ENCODE peak calls at places on chromosome 4, in five cellular contexts. J is M059J; C is hippocampal formation; Q is HS-5; R is activated CD8-positive, alpha-beta T cell treated with anti-CD3 and anti-CD28 coated beads for 36 hours. Y is an unnamed sample.

GRCh38 chr4:18636001-18636680 is 614.6 kb upstream of the LCORL start:
- DNase-seq in J (no peak), C (no peak), Q (no peak), R (no peak), Y (no peak)

GRCh38 chr4:156775803-156776202 is 195.8 kb downstream of the PDGFC start:
- DNase-seq in J (no peak), C (peak; percentile 24), Q (no peak), R (no peak), Y (no peak)

GRCh38 chr4:185867770-185868169 is 55.8 kb upstream of the SORBS2 start:
- DNase-seq in J (no peak), C (no peak), Q (no peak), R (no peak), Y (no peak)

GRCh38 chr4:148831945-148832344 is 389.7 kb upstream of the NR3C2 start:
- DNase-seq in J (peak; percentile 84), C (no peak), Q (peak; percentile 78), R (no peak), Y (peak; percentile 94)

GRCh38 chr4:48360966-48361470 is 19.7 kb downstream of the SLAIN2 start:
- DNase-seq in J (peak; percentile 13), C (no peak), Q (no peak), R (no peak), Y (no peak)

GRCh38 chr4:188107931-188108843 is 1.2 kb downstream of the TRIML2 start:
- DNase-seq in J (peak; percentile 66), C (no peak), Q (no peak), R (no peak), Y (peak; percentile 93)

GRCh38 chr4:80295841-80296240 is 29.4 kb downstream of the FGF5 start:
- DNase-seq in J (peak; percentile 12), C (no peak), Q (no peak), R (no peak), Y (no peak)

GRCh38 chr4:142846105-142846728 is at the start of gene INPP4B:
- DNase-seq in J (peak; percentile 67), C (no peak), Q (no peak), R (peak; percentile 58), Y (no peak)

GRCh38 chr4:127470290-127470809 is 162.4 kb upstream of the INTU start:
- DNase-seq in J (no peak), C (no peak), Q (no peak), R (no peak), Y (no peak)

GRCh38 chr4:41796545-41797210 is 48.2 kb upstream of the PHOX2B start:
- DNase-seq in J (no peak), C (no peak), Q (no peak), R (no peak), Y (no peak)

GRCh38 chr4:4267981-4268380 is 20.0 kb upstream of the TMEM128 start:
- DNase-seq in J (no peak), C (no peak), Q (no peak), R (no peak), Y (no peak)

GRCh38 chr4:148007789-148008188 is 275.9 kb downstream of the ARHGAP10 start:
- DNase-seq in J (peak; percentile 26), C (no peak), Q (no peak), R (no peak), Y (no peak)

GRCh38 chr4:48129307-48130014 is 4.6 kb downstream of the TXK start:
- DNase-seq in J (peak; percentile 7), C (no peak), Q (no peak), R (peak; percentile 84), Y (no peak)

GRCh38 chr4:89175611-89176010 is 64.3 kb downstream of the TIGD2 start:
- DNase-seq in J (no peak), C (no peak), Q (no peak), R (no peak), Y (no peak)

GRCh38 chr4:177051473-177052060 is 258.1 kb upstream of the NEIL3 start:
- DNase-seq in J (peak; percentile 21), C (no peak), Q (no peak), R (peak; percentile 45), Y (no peak)

GRCh38 chr4:675980-676870 is 1.9 kb downstream of the MYL5 start:
- DNase-seq in J (no peak), C (no peak), Q (no peak), R (peak; percentile 47), Y (no peak)

GRCh38 chr4:40486534-40486933 is 143.1 kb downstream of the RBM47 start:
- DNase-seq in J (peak; percentile 65), C (no peak), Q (no peak), R (no peak), Y (peak; percentile 66)

GRCh38 chr4:112119358-112119783 is 25.9 kb upstream of the FAM241A start:
- DNase-seq in J (no peak), C (no peak), Q (no peak), R (peak; percentile 40), Y (no peak)

GRCh38 chr4:8242782-8243556 is 26.6 kb upstream of the HTRA3 start:
- DNase-seq in J (no peak), C (no peak), Q (no peak), R (no peak), Y (no peak)

GRCh38 chr4:86359944-86360478 is at the start of gene MAPK10:
- DNase-seq in J (peak; percentile 88), C (peak; percentile 98), Q (no peak), R (peak; percentile 68), Y (peak; percentile 57)

GRCh38 chr4:94395541-94395940 is 52.9 kb upstream of the HPGDS start:
- DNase-seq in J (no peak), C (no peak), Q (no peak), R (no peak), Y (peak; percentile 20)

GRCh38 chr4:185912779-185913178 is 100.8 kb upstream of the SORBS2 start:
- DNase-seq in J (peak; percentile 32), C (no peak), Q (peak; percentile 11), R (no peak), Y (no peak)

GRCh38 chr4:139728840-139729239 is 63.2 kb downstream of the MGST2 start:
- DNase-seq in J (no peak), C (no peak), Q (no peak), R (no peak), Y (no peak)

GRCh38 chr4:51942108-51942832 is 77.9 kb downstream of the LRRC66 start:
- DNase-seq in J (peak; percentile 72), C (no peak), Q (no peak), R (no peak), Y (no peak)

GRCh38 chr4:11230888-11231287 is 197.8 kb downstream of the HS3ST1 start:
- DNase-seq in J (no peak), C (no peak), Q (no peak), R (no peak), Y (no peak)

GRCh38 chr4:98446499-98447375 is 185.6 kb downstream of the RAP1GDS1 start:
- DNase-seq in J (peak; percentile 90), C (no peak), Q (no peak), R (peak; percentile 85), Y (peak; percentile 87)